ENCODE peak calls at places on chromosomes 12 and 14, in nine cellular contexts. M is C1 segment of cervical spinal cord; C is NCI-H1417; F is HFFc6; G is stimulated activated CD8-positive, alpha-beta memory T cell treated with anti-CD3 and anti-CD28 coated beads, Interleukin-4, amount 100 ng/mL, for 24 hours; D is ACHN; R is EH; B is islet precursor cell; W is HTR-8/SVneo. Y is an unnamed sample.

GRCh38 chr12:20370001-20370381 is 1.7 kb downstream of the PDE3A start:
- DNase-seq in M (no peak), C (no peak), F (no peak), G (no peak), D (no peak), R (peak), B (peak), W (no peak), Y (peak)

GRCh38 chr12:117819160-117819559 is 149.6 kb downstream of the KSR2 start:
- DNase-seq in M (no peak), C (no peak), F (no peak), G (no peak), D (no peak), R (no peak), B (no peak), W (no peak), Y (no peak)

GRCh38 chr12:108724054-108724889 is 7.0 kb downstream of the CORO1C start:
- DNase-seq in M (no peak), C (no peak), F (peak), G (no peak), D (peak), R (peak), B (no peak), W (no peak), Y (no peak)

GRCh38 chr12:67220065-67220464 is 49.1 kb upstream of the CAND1 start:
- DNase-seq in M (no peak), C (peak), F (no peak), G (no peak), D (peak), R (no peak), B (no peak), W (no peak), Y (peak)

GRCh38 chr12:116922194-116922897 is 11.6 kb downstream of the FBXW8 start:
- DNase-seq in M (no peak), C (no peak), F (no peak), G (no peak), D (no peak), R (no peak), B (no peak), W (no peak), Y (no peak)

GRCh38 chr12:22287776-22288621 is 46.5 kb downstream of the ST8SIA1 start:
- DNase-seq in M (no peak), C (peak), F (no peak), G (no peak), D (no peak), R (peak), B (no peak), W (no peak), Y (no peak)

GRCh38 chr12:93603762-93604161 is 31.3 kb downstream of the SOCS2 start:
- DNase-seq in M (no peak), C (no peak), F (no peak), G (no peak), D (no peak), R (peak), B (no peak), W (no peak), Y (no peak)

GRCh38 chr14:68235011-68235410 is 415.4 kb downstream of the RAD51B start:
- DNase-seq in M (no peak), C (no peak), F (peak), G (no peak), D (no peak), R (peak), B (no peak), W (no peak), Y (no peak)

GRCh38 chr14:103543721-103544626 is 15.0 kb downstream of the TRMT61A start:
- DNase-seq in M (no peak), C (peak), F (no peak), G (no peak), D (no peak), R (no peak), B (no peak), W (no peak), Y (no peak)

GRCh38 chr12:82058197-82058596 is 299.0 kb upstream of the PPFIA2 start:
- DNase-seq in M (no peak), C (no peak), F (no peak), G (no peak), D (no peak), R (no peak), B (no peak), W (no peak), Y (no peak)

Y was measured in Calu3.